ENCODE peak calls at places on chromosomes 16 and 17, in nine cellular contexts. S is choroid plexus epithelial cell, V is fibroblast of pulmonary artery, P is breast epithelium, M is bronchial epithelial cell, O is body of pancreas, T is omental fat pad, E is GM12864, L is AG09319. Y is an unnamed sample.

GRCh38 chr16:9102379-9102778 is 10.9 kb downstream of the HAPSTR1 start:
- DNase-seq in T (no peak), S (peak), P (no peak), L (peak), V (peak), E (no peak), O (no peak), M (peak), Y (no peak)

GRCh38 chr16:23508589-23509440 is 1.5 kb downstream of the GGA2 start:
- DNase-seq in T (no peak), S (peak), V (peak), E (no peak), O (peak), M (no peak), P (no peak), L (no peak), Y (no peak)

GRCh38 chr16:5186381-5186903 is 88.8 kb upstream of the EEF2KMT start:
- DNase-seq in O (no peak), T (no peak), L (no peak), P (no peak), E (no peak), S (no peak), V (no peak), M (no peak), Y (no peak)

GRCh38 chr17:39636927-39637736 is at the start of gene STARD3:
- DNase-seq in E (peak), V (peak), S (peak), T (peak), O (peak), L (peak), M (peak), P (peak), Y (peak)

GRCh38 chr16:50314665-50315064 is 48.3 kb downstream of the ADCY7 start:
- DNase-seq in V (no peak), L (no peak), O (no peak), P (no peak), M (no peak), E (no peak), T (no peak), S (no peak), Y (no peak)

GRCh38 chr16:35744716-35745115 is 2285.3 kb downstream of the TP53TG3F start:
- DNase-seq in E (no peak), S (no peak), L (no peak), O (no peak), P (no peak), M (peak), T (no peak), V (no peak), Y (no peak)

GRCh38 chr17:65730711-65731169 is 169.3 kb upstream of the AXIN2 start:
- DNase-seq in P (no peak), V (peak), E (no peak), L (peak), T (no peak), S (peak), M (no peak), O (no peak), Y (no peak)

GRCh38 chr16:56977823-56978430 is 11.4 kb upstream of the NLRC5 start:
- DNase-seq in S (no peak), P (no peak), V (no peak), O (no peak), L (no peak), M (no peak), E (no peak), T (no peak), Y (no peak)

GRCh38 chr16:70687671-70688265 is 1.9 kb upstream of the MTSS2 start:
- DNase-seq in E (no peak), S (no peak), O (no peak), M (no peak), P (no peak), T (no peak), V (no peak), L (no peak), Y (no peak)

GRCh38 chr16:70685061-70685937 is 554 bp downstream of the MTSS2 start:
- DNase-seq in L (no peak), V (no peak), O (no peak), M (no peak), S (no peak), E (no peak), T (no peak), P (no peak), Y (no peak)

GRCh38 chr16:70687172-70687531 is 1.3 kb upstream of the MTSS2 start:
- DNase-seq in M (no peak), V (no peak), S (peak), O (no peak), P (no peak), L (no peak), T (no peak), E (no peak), Y (peak)

GRCh38 chr16:70685938-70686375 is at the start of gene MTSS2:
- DNase-seq in S (peak), L (peak), M (peak), P (peak), V (peak), E (no peak), O (peak), T (peak), Y (peak)

GRCh38 chr16:70686376-70687171 is 721 bp upstream of the MTSS2 start:
- DNase-seq in M (no peak), O (no peak), V (no peak), P (no peak), S (no peak), E (no peak), T (no peak), L (no peak), Y (no peak)
- TF ChIP-seq CTCF in M (no peak), O (no peak), V (no peak), P (no peak), S (no peak), E (no peak), T (no peak), L (no peak), Y (no peak)

GRCh38 chr16:80231118-80231515 is 309.7 kb upstream of the DYNLRB2 start:
- DNase-seq in P (no peak), O (no peak), L (no peak), T (no peak), V (no peak), E (no peak), S (no peak), M (peak), Y (no peak)

GRCh38 chr16:80233097-80233835 is 307.5 kb upstream of the DYNLRB2 start:
- DNase-seq in P (no peak), E (no peak), T (no peak), V (no peak), L (no peak), M (no peak), S (peak), O (no peak), Y (no peak)

GRCh38 chr16:80230328-80231117 is 310.3 kb upstream of the DYNLRB2 start:
- DNase-seq in T (no peak), E (no peak), O (no peak), M (no peak), P (no peak), L (no peak), V (no peak), S (no peak), Y (no peak)

GRCh38 chr16:80226499-80226898 is 314.3 kb upstream of the DYNLRB2 start:
- DNase-seq in M (no peak), V (no peak), T (no peak), E (no peak), P (no peak), O (no peak), S (no peak), L (no peak), Y (no peak)

GRCh38 chr16:80231888-80232287 is 308.9 kb upstream of the DYNLRB2 start:
- DNase-seq in L (no peak), M (peak), T (no peak), O (no peak), E (peak), V (peak), P (no peak), S (peak), Y (peak)
- TF ChIP-seq CTCF in L (no peak), M (no peak), T (no peak), O (no peak), E (no peak), V (no peak), P (no peak), S (no peak), Y (no peak)

DNA sequence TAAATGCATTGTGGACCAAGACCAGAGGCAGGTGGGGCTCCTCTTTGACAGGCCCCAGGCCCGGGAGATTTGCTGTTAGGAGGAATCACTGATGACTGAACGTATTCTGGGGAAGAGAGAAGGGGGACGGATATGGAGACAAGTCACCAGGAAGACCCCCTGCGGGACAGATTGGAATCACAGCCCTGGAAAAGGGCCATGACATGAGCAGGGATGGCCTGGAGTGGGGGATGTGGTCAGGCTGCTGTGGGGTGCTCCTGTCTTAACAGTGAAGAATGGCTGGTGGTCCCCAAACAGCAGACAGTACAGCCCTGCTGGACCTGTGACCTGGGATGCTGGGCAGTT is 23.7 kb upstream of the MGAT5B start:
- DNase-seq in O (no peak), S (no peak), P (no peak), V (no peak), T (no peak), L (no peak), M (no peak), E (no peak), Y (no peak)
- TF ChIP-seq CTCF in O (no peak), S (no peak), P (no peak), V (no peak), T (no peak), L (no peak), M (no peak), E (no peak), Y (no peak)

GRCh38 chr17:57004944-57005579 is 27.1 kb downstream of the SCPEP1 start:
- DNase-seq in M (no peak), V (no peak), S (no peak), O (no peak), E (peak), T (no peak), P (no peak), L (no peak), Y (no peak)
- TF ChIP-seq CTCF in M (peak), V (peak), S (peak), O (no peak), E (peak), T (no peak), P (peak), L (no peak), Y (peak)

GRCh38 chr17:77862890-77863813 is 95.4 kb upstream of the TNRC6C start:
- DNase-seq in O (no peak), M (no peak), S (no peak), P (no peak), L (no peak), V (no peak), T (no peak), E (no peak), Y (no peak)
- TF ChIP-seq CTCF in O (no peak), M (no peak), S (no peak), P (no peak), L (no peak), V (no peak), T (no peak), E (no peak), Y (no peak)

GRCh38 chr17:2055494-2056220 is 754 bp downstream of the HIC1 start:
- DNase-seq in O (peak), S (peak), V (peak), P (no peak), L (no peak), M (no peak), E (no peak), T (no peak), Y (no peak)

GRCh38 chr17:2051388-2052237 is 3.3 kb upstream of the HIC1 start:
- DNase-seq in V (no peak), L (no peak), S (no peak), M (no peak), O (no peak), T (no peak), P (no peak), E (no peak), Y (no peak)

GRCh38 chr17:2054262-2054739 is 602 bp upstream of the HIC1 start:
- DNase-seq in T (no peak), V (peak), E (no peak), M (peak), L (no peak), S (peak), P (no peak), O (no peak), Y (peak)

GRCh38 chr17:2054740-2055493 is at the start of gene HIC1:
- DNase-seq in O (peak), V (peak), E (no peak), S (peak), M (peak), T (no peak), P (peak), L (no peak), Y (peak)

DNA sequence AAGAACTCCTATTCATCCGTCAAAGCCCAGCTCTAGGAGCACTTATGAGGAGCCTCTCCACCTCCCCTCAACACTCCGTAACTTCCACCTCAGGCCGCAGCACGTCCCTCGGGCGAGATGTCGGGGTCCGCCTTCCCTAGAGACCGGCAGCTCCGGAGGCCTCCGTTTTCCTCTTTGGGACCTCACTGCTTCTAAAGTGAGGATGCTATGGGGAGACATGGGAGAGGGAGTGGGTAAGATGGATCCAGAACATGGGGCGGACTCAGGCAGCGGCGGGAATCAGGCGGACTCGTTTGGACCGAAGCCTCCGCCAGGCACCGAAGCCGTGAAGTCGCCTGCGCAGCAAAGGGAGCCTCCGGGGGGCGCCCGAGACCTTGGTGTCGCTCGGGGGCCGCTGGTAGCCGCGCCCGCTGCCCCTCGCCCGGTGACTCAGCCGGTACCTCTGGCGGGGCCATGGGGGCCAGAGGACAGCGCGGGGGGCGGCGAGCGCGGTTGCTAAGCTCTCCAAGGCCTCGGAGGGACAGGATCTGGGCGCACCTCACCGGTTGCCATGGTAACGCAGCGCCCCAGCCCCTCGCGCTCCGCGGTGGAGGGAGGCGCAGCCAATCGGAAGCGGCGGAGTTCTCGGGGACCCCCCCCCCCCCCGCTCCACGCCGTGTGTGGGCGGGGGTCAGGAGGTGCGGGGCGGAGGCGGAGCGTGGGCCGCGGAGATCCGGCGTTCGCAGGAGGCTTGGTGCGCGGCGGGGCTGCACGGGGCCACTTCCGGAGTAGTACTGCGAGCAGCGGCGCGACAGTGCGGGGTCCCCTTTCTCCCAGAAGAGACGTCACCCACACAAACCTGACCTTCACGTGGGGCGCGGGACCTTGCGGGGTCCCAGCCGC is 1.3 kb upstream of the HIC1 start:
- DNase-seq in E (no peak), M (no peak), L (no peak), T (no peak), S (peak), O (peak), P (peak), V (peak), Y (peak)
- TF ChIP-seq CTCF in E (peak), M (peak), L (peak), T (no peak), S (peak), O (no peak), P (peak), V (peak), Y (peak)

DNA sequence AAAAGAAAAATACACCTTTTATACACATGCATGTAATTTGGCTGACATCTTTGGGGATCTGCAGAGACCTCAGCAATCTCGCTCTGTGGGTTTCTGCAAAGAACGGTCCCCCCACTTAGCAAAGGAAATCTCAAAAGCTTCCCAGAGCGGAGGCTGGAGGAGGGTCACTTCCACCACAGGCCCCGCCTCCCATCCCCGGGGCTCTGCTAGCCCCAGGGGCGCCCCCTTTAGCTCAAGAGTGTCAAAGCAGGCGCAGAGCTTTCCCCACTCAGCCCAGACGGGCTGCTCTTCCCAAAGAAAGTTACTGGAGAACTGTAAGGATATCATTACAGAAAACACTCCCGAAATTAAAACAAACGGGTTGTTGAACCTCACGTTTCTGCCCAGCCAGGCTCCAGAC is 11.4 kb downstream of the SLC13A5 start:
- DNase-seq in O (peak), E (no peak), T (no peak), V (peak), L (no peak), P (no peak), S (peak), M (no peak), Y (peak)
- TF ChIP-seq CTCF in O (no peak), E (peak), T (no peak), V (peak), L (peak), P (no peak), S (peak), M (peak), Y (peak)

DNA sequence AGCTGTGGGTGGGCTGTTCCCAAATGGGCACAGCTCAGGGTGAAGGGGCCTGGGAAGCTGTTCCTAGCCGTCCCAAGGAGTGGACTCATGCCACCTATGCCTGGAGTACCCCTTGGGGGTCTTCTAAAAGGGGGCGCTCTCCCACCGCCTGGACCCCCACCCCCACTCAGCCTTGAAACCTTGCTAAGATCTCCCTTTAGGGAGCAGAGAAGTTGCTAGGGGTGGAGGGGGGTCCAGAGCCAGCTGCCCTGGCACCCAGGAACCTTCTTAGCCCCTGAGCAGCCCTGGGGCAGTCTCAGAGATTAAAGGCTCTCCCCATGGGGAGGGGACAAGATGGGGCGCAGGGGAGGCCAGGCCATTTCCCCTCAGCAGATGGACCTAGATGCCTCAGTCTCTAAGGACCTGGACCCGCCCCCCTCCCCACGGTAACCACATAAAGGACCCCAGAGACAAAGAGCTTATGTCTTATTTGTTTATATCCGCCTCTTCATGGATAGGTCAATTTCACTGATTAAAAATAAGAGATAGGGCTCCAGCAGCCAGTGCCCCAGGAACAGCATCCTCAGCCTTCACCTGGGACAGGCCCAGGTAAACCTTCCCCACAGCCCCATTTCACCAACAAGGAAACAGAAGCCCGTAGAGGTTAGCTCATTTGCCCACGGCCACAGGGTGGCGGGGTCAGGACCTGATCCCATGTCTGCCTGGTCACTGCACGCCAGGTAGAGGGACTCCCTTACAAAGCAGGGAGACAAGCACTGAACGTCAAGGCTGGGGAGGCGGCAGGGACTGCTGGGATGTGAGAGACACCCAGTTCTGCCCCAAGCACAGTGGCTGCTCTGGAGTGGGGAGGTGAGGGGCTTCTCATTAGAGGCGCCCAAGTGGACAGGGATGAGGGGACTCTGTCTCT is 3.4 kb downstream of the MTSS2 start:
- DNase-seq in L (no peak), P (no peak), V (no peak), T (no peak), M (no peak), O (no peak), E (no peak), S (no peak), Y (no peak)
- TF ChIP-seq CTCF in L (no peak), P (no peak), V (no peak), T (no peak), M (peak), O (no peak), E (no peak), S (no peak), Y (no peak)

GRCh38 chr16:15676506-15676905 is 26.5 kb downstream of the NDE1 start:
- DNase-seq in V (no peak), P (no peak), M (no peak), S (no peak), O (no peak), E (no peak), T (no peak), L (no peak), Y (no peak)

GRCh38 chr16:15686287-15686686 is 36.2 kb downstream of the NDE1 start:
- DNase-seq in E (no peak), P (no peak), L (no peak), O (no peak), M (no peak), V (no peak), T (no peak), S (no peak), Y (no peak)

GRCh38 chr16:15677447-15677846 is 27.4 kb downstream of the NDE1 start:
- DNase-seq in T (no peak), O (no peak), S (no peak), L (no peak), P (no peak), M (no peak), V (no peak), E (no peak), Y (no peak)

DNA sequence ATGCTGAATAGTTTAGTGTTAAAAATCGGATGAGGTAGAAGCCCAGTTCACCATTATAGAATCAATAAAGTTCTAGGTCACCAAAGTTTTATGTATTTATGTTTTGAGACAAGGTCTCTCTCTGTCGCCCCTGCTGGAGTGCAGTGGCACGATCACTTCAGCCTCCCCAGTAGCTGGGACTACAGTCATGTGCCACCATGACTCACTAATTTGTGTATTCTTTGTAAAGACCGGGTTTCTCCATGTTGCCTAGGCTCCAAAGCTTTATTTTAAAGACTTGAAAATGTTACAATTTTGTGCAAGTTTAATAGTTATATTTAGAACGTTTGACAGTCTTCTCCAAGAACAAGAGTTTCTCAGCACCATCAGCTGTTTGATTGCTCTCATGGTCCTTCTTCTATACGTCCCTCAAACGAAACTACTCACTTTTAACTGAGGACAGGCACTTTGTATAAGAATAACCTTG is 32.1 kb downstream of the NDE1 start:
- DNase-seq in E (no peak), O (peak), M (peak), T (no peak), L (peak), V (peak), S (peak), P (no peak), Y (peak)
- TF ChIP-seq CTCF in E (peak), O (no peak), M (peak), T (no peak), L (peak), V (peak), S (peak), P (no peak), Y (peak)

GRCh38 chr17:7548585-7549400 is at the start of gene TNFSF12:
- DNase-seq in T (no peak), E (no peak), O (peak), M (peak), S (peak), V (no peak), L (no peak), P (peak), Y (peak)
- TF ChIP-seq CTCF in T (no peak), E (no peak), O (peak), M (no peak), S (no peak), V (no peak), L (peak), P (peak), Y (no peak)

Y was measured in MCF 10A.